ENCODE peak calls at places on chromosomes 2 and 18, in eight cellular contexts. One of them, this sample, is unnamed.

GRCh38 chr18:78071146-78071710 is 821.6 kb downstream of the GALR1 start:
- DNase-seq in IMR-90: no peak
- DNase-seq in esophagus squamous epithelium: no peak
- DNase-seq in endothelial cell of umbilical vein: no peak
- DNase-seq in ovary: no peak
- DNase-seq in HCT116: no peak
- DNase-seq in stomach: no peak
- DNase-seq in suprapubic skin: no peak
- DNase-seq in this sample: no peak

GRCh38 chr2:73252238-73253027 is 18.3 kb downstream of the CCT7 start:
- DNase-seq in IMR-90: no peak
- DNase-seq in ovary: no peak
- DNase-seq in esophagus squamous epithelium: no peak
- DNase-seq in HCT116: no peak
- DNase-seq in endothelial cell of umbilical vein: no peak
- DNase-seq in suprapubic skin: no peak
- DNase-seq in stomach: no peak
- DNase-seq in this sample: no peak

GRCh38 chr18:32139835-32140283 is 48.2 kb downstream of the RNF138 start:
- DNase-seq in endothelial cell of umbilical vein: no peak
- DNase-seq in ovary: no peak
- DNase-seq in suprapubic skin: no peak
- DNase-seq in HCT116: no peak
- DNase-seq in stomach: no peak
- DNase-seq in esophagus squamous epithelium: no peak
- DNase-seq in IMR-90: no peak
- DNase-seq in this sample: no peak

GRCh38 chr2:126876631-126877030 is 22.1 kb upstream of the TEX51 start:
- DNase-seq in stomach: no peak
- DNase-seq in IMR-90: no peak
- DNase-seq in suprapubic skin: no peak
- DNase-seq in endothelial cell of umbilical vein: no peak
- DNase-seq in ovary: no peak
- DNase-seq in esophagus squamous epithelium: no peak
- DNase-seq in HCT116: no peak
- DNase-seq in this sample: no peak

GRCh38 chr2:13480057-13480456 is 763.3 kb downstream of the TRIB2 start:
- DNase-seq in esophagus squamous epithelium: no peak
- DNase-seq in ovary: no peak
- DNase-seq in stomach: no peak
- DNase-seq in HCT116: no peak
- DNase-seq in IMR-90: no peak
- DNase-seq in endothelial cell of umbilical vein: no peak
- DNase-seq in suprapubic skin: no peak
- DNase-seq in this sample: no peak

GRCh38 chr2:201403904-201404303 is 46.8 kb upstream of the FLACC1 start:
- DNase-seq in esophagus squamous epithelium: no peak
- DNase-seq in endothelial cell of umbilical vein: peak; percentile 66
- DNase-seq in IMR-90: peak; percentile 52
- DNase-seq in stomach: no peak
- DNase-seq in suprapubic skin: no peak
- DNase-seq in ovary: no peak
- DNase-seq in HCT116: no peak
- DNase-seq in this sample: no peak

GRCh38 chr2:143397886-143398614 is 268.8 kb downstream of the ARHGAP15 start:
- DNase-seq in endothelial cell of umbilical vein: no peak
- DNase-seq in esophagus squamous epithelium: no peak
- DNase-seq in HCT116: no peak
- DNase-seq in ovary: no peak
- DNase-seq in IMR-90: peak; percentile 73
- DNase-seq in stomach: no peak
- DNase-seq in suprapubic skin: no peak
- DNase-seq in this sample: no peak

GRCh38 chr2:113278073-113278811 is 479 bp downstream of the PAX8 start:
- DNase-seq in HCT116: no peak
- DNase-seq in endothelial cell of umbilical vein: no peak
- DNase-seq in IMR-90: no peak
- DNase-seq in esophagus squamous epithelium: no peak
- DNase-seq in ovary: no peak
- DNase-seq in stomach: no peak
- DNase-seq in suprapubic skin: no peak
- DNase-seq in this sample: no peak

GRCh38 chr18:58792086-58792485 is 72.6 kb upstream of the ZNF532 start:
- DNase-seq in HCT116: no peak
- DNase-seq in stomach: peak; percentile 33
- DNase-seq in ovary: no peak
- DNase-seq in suprapubic skin: no peak
- DNase-seq in IMR-90: no peak
- DNase-seq in esophagus squamous epithelium: no peak
- DNase-seq in endothelial cell of umbilical vein: no peak
- DNase-seq in this sample: no peak

GRCh38 chr2:154338359-154338967 is 360.0 kb upstream of the KCNJ3 start:
- DNase-seq in suprapubic skin: no peak
- DNase-seq in IMR-90: no peak
- DNase-seq in ovary: no peak
- DNase-seq in esophagus squamous epithelium: no peak
- DNase-seq in stomach: no peak
- DNase-seq in HCT116: no peak
- DNase-seq in endothelial cell of umbilical vein: no peak
- DNase-seq in this sample: no peak

GRCh38 chr2:134181219-134181618 is 72.7 kb upstream of the MGAT5 start:
- DNase-seq in endothelial cell of umbilical vein: no peak
- DNase-seq in IMR-90: no peak
- DNase-seq in suprapubic skin: no peak
- DNase-seq in esophagus squamous epithelium: no peak
- DNase-seq in HCT116: no peak
- DNase-seq in ovary: no peak
- DNase-seq in stomach: no peak
- DNase-seq in this sample: peak; percentile 87

GRCh38 chr2:74052732-74053712 is 68.3 kb downstream of the TET3 start:
- DNase-seq in endothelial cell of umbilical vein: no peak
- DNase-seq in HCT116: no peak
- DNase-seq in stomach: no peak
- DNase-seq in suprapubic skin: no peak
- DNase-seq in esophagus squamous epithelium: no peak
- DNase-seq in IMR-90: no peak
- DNase-seq in ovary: no peak
- DNase-seq in this sample: no peak

GRCh38 chr18:55302337-55302833 is 285.6 kb downstream of the TCF4 start:
- DNase-seq in HCT116: no peak
- DNase-seq in ovary: no peak
- DNase-seq in esophagus squamous epithelium: no peak
- DNase-seq in IMR-90: peak; percentile 17
- DNase-seq in endothelial cell of umbilical vein: no peak
- DNase-seq in stomach: no peak
- DNase-seq in suprapubic skin: no peak
- DNase-seq in this sample: no peak

GRCh38 chr18:78548261-78549058 is 431.2 kb upstream of the SALL3 start:
- DNase-seq in HCT116: no peak
- DNase-seq in suprapubic skin: no peak
- DNase-seq in endothelial cell of umbilical vein: no peak
- DNase-seq in ovary: no peak
- DNase-seq in esophagus squamous epithelium: no peak
- DNase-seq in IMR-90: no peak
- DNase-seq in stomach: no peak
- DNase-seq in this sample: no peak

GRCh38 chr2:189570565-189570964 is 10.0 kb downstream of the SLC40A1 start:
- DNase-seq in IMR-90: peak; percentile 84
- DNase-seq in stomach: no peak
- DNase-seq in suprapubic skin: no peak
- DNase-seq in ovary: no peak
- DNase-seq in esophagus squamous epithelium: no peak
- DNase-seq in endothelial cell of umbilical vein: peak; percentile 60
- DNase-seq in HCT116: no peak
- DNase-seq in this sample: no peak

GRCh38 chr2:174570325-174570958 is 27.2 kb downstream of the WIPF1 start:
- DNase-seq in suprapubic skin: no peak
- DNase-seq in esophagus squamous epithelium: no peak
- DNase-seq in stomach: no peak
- DNase-seq in HCT116: no peak
- DNase-seq in endothelial cell of umbilical vein: no peak
- DNase-seq in IMR-90: no peak
- DNase-seq in ovary: no peak
- DNase-seq in this sample: no peak

GRCh38 chr2:169834401-169834800 is 7.1 kb downstream of the UBR3 start:
- DNase-seq in endothelial cell of umbilical vein: no peak
- DNase-seq in stomach: no peak
- DNase-seq in IMR-90: no peak
- DNase-seq in esophagus squamous epithelium: no peak
- DNase-seq in HCT116: no peak
- DNase-seq in ovary: no peak
- DNase-seq in suprapubic skin: no peak
- DNase-seq in this sample: no peak

GRCh38 chr2:37836711-37837110 is 88.4 kb upstream of the RMDN2 start:
- DNase-seq in esophagus squamous epithelium: no peak
- DNase-seq in stomach: no peak
- DNase-seq in HCT116: no peak
- DNase-seq in ovary: no peak
- DNase-seq in suprapubic skin: no peak
- DNase-seq in IMR-90: no peak
- DNase-seq in endothelial cell of umbilical vein: no peak
- DNase-seq in this sample: no peak

DNA sequence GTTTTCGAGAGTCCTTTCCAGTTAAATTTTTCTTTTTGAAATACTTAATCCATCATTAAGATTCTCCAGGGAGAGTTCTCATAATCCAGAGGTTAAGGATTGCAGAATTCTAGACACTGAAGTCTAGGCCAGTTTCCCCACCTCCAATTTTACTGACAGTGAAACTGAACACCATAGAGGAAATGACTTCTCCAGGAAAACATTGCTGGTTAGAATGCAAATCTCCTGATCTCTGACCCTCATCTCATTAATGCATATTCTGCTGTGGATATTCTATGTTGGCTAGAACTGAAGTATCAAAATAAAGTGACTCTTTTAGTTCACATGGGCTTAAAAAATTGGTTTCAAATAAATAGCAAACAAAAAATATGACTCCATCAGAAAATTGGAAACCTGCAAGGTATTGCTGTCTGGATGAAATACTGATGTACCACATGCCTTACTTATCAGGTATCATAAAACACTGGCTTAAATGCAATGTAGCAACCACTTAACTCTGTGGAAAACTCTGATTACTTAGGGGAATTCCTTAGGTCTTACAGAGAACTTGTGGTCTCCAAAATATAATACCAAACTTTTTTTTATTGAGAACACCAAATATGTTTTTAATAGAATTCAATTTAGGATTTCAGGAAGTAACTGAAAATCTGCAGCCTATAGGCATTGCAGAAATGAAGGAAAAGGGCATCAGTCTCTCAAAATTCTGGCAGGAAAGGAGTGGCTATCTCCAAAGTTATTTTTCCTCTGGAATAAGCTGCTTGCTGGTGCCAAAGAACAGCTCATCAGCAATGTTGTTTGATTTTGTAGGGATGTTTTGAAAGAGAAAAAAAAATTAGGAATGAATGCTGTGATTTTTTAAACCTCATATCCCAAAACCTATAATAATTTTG is 105.5 kb upstream of the UGP2 start:
- DNase-seq in ovary: no peak
- DNase-seq in IMR-90: peak; percentile 66
- DNase-seq in endothelial cell of umbilical vein: peak; percentile 77
- DNase-seq in esophagus squamous epithelium: no peak
- DNase-seq in HCT116: no peak
- DNase-seq in suprapubic skin: no peak
- DNase-seq in stomach: no peak
- DNase-seq in this sample: no peak
- H3K27ac ChIP-seq in ovary: peak overlapping the region; percentile 44
- H3K27ac ChIP-seq in IMR-90: no peak overlapping the region
- H3K27ac ChIP-seq in endothelial cell of umbilical vein: peak overlapping the region; percentile 48
- H3K27ac ChIP-seq in esophagus squamous epithelium: peak overlapping the region; percentile 39
- H3K27ac ChIP-seq in HCT116: no peak overlapping the region
- H3K27ac ChIP-seq in suprapubic skin: no peak overlapping the region
- H3K27ac ChIP-seq in stomach: no peak overlapping the region
- H3K27ac ChIP-seq in this sample: no peak overlapping the region

GRCh38 chr2:233153146-233153798 is 93.1 kb downstream of the INPP5D start:
- DNase-seq in IMR-90: no peak
- DNase-seq in suprapubic skin: no peak
- DNase-seq in HCT116: no peak
- DNase-seq in endothelial cell of umbilical vein: no peak
- DNase-seq in stomach: no peak
- DNase-seq in esophagus squamous epithelium: no peak
- DNase-seq in ovary: no peak
- DNase-seq in this sample: no peak

GRCh38 chr2:233161730-233162129 is 89.7 kb upstream of the ATG16L1 start:
- DNase-seq in endothelial cell of umbilical vein: no peak
- DNase-seq in stomach: no peak
- DNase-seq in ovary: no peak
- DNase-seq in HCT116: no peak
- DNase-seq in esophagus squamous epithelium: no peak
- DNase-seq in suprapubic skin: no peak
- DNase-seq in IMR-90: no peak
- DNase-seq in this sample: no peak

GRCh38 chr2:233152541-233152940 is 92.4 kb downstream of the INPP5D start:
- DNase-seq in IMR-90: peak; percentile 14
- DNase-seq in ovary: no peak
- DNase-seq in stomach: no peak
- DNase-seq in endothelial cell of umbilical vein: peak; percentile 17
- DNase-seq in HCT116: no peak
- DNase-seq in esophagus squamous epithelium: no peak
- DNase-seq in suprapubic skin: no peak
- DNase-seq in this sample: no peak

GRCh38 chr2:233156001-233156400 is 95.5 kb upstream of the ATG16L1 start:
- DNase-seq in ovary: no peak
- DNase-seq in endothelial cell of umbilical vein: no peak
- DNase-seq in suprapubic skin: no peak
- DNase-seq in stomach: no peak
- DNase-seq in IMR-90: no peak
- DNase-seq in HCT116: no peak
- DNase-seq in esophagus squamous epithelium: no peak
- DNase-seq in this sample: no peak
- TF ChIP-seq POLR2A in ovary: no peak
- TF ChIP-seq POLR2A in endothelial cell of umbilical vein: no peak
- TF ChIP-seq POLR2A in suprapubic skin: no peak
- TF ChIP-seq POLR2A in stomach: no peak
- TF ChIP-seq POLR2A in IMR-90: no peak
- TF ChIP-seq POLR2A in HCT116: no peak
- TF ChIP-seq POLR2A in esophagus squamous epithelium: no peak
- TF ChIP-seq POLR2A in this sample: no peak

DNA sequence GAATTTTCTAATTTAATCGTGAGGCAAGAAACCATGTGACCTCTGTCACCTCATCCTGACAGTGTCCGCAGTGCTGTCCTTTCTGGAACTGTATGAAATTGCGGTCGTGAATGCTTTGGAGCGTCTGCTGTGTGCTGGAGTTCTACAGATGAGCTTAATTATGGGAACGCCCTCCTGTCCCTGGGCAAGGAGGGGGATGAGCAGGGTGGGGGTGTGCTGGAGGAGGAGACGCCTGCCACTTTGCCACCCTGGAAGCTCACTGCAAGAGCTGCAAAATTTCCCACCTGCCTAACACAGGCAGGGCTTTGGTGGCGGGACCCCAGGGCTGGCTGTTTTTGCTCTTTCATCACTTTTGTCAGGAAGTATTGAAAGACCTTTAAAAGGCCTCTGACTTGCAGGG is 6.5 kb downstream of the LPIN1 start:
- DNase-seq in HCT116: no peak
- DNase-seq in IMR-90: no peak
- DNase-seq in esophagus squamous epithelium: no peak
- DNase-seq in endothelial cell of umbilical vein: no peak
- DNase-seq in stomach: no peak
- DNase-seq in suprapubic skin: no peak
- DNase-seq in ovary: no peak
- DNase-seq in this sample: no peak
- H3K27ac ChIP-seq in HCT116: no peak overlapping the region
- H3K27ac ChIP-seq in IMR-90: no peak overlapping the region
- H3K27ac ChIP-seq in esophagus squamous epithelium: peak overlapping the region; percentile 79
- H3K27ac ChIP-seq in endothelial cell of umbilical vein: peak overlapping the region; percentile 78
- H3K27ac ChIP-seq in stomach: peak overlapping the region; percentile 39
- H3K27ac ChIP-seq in suprapubic skin: peak overlapping the region; percentile 45
- H3K27ac ChIP-seq in ovary: no peak overlapping the region
- H3K27ac ChIP-seq in this sample: peak overlapping the region; percentile 88

GRCh38 chr2:46315103-46315890 is 18.1 kb downstream of the EPAS1 start:
- DNase-seq in ovary: peak; percentile 89
- DNase-seq in IMR-90: peak; percentile 95
- DNase-seq in HCT116: peak; percentile 52
- DNase-seq in esophagus squamous epithelium: peak; percentile 13
- DNase-seq in suprapubic skin: peak; percentile 90
- DNase-seq in stomach: peak; percentile 91
- DNase-seq in endothelial cell of umbilical vein: peak; percentile 97
- DNase-seq in this sample: peak; percentile 91
- TF ChIP-seq POLR2A in ovary: peak; percentile 28
- TF ChIP-seq POLR2A in IMR-90: peak; percentile 89
- TF ChIP-seq POLR2A in HCT116: no peak
- TF ChIP-seq POLR2A in esophagus squamous epithelium: no peak
- TF ChIP-seq POLR2A in suprapubic skin: no peak
- TF ChIP-seq POLR2A in stomach: no peak
- TF ChIP-seq POLR2A in endothelial cell of umbilical vein: peak; percentile 69
- TF ChIP-seq POLR2A in this sample: peak; percentile 39

This sample was measured in Peyer's patch.